ENCODE peak calls at places on chromosomes 7 and 10, in nine cellular contexts. N is GM23338; W is central memory CD4-positive, alpha-beta T cell; A is Ammon's horn; Z is NCI-H460; U is activated effector memory CD4-positive, alpha-beta T cell treated with anti-CD3 and anti-CD28 coated beads, Interleukin-2, amount 50 U/mL, for 16 hours; P is NCI-H82; Y is NCI-H1092 treated with DMSO at 0.1 percent for 48 hours; V is stimulated activated CD4-positive, alpha-beta T cell treated with anti-CD3 and anti-CD28 coated beads, Interleukin-4, amount 100 ng/mL, for 1 hour. G is an unnamed sample.

GRCh38 chr7:602341-603141 is 82.9 kb upstream of the PDGFA start:
- DNase-seq in N (peak), W (no peak), A (no peak), Z (no peak), U (peak), P (no peak), Y (no peak), V (peak), G (no peak)

GRCh38 chr10:101602767-101603398 is 14.8 kb downstream of the DPCD start:
- DNase-seq in N (peak), W (peak), A (peak), Z (peak), U (peak), P (peak), Y (peak), V (peak), G (peak)

GRCh38 chr10:58963723-58964124 is 212.7 kb upstream of the PHYHIPL start:
- DNase-seq in N (peak), W (no peak), A (peak), Z (no peak), U (no peak), P (no peak), Y (no peak), V (no peak), G (no peak)

GRCh38 chr10:21516270-21517131 is 9.0 kb downstream of the SKIDA1 start:
- DNase-seq in N (peak), W (peak), A (peak), Z (no peak), U (peak), P (peak), Y (no peak), V (peak), G (peak)

GRCh38 chr7:121113288-121113687 is 124.8 kb downstream of the CPED1 start:
- DNase-seq in N (no peak), W (no peak), A (no peak), Z (no peak), U (no peak), P (no peak), Y (no peak), V (no peak), G (no peak)

GRCh38 chr10:69803809-69804208 is 2.1 kb downstream of the COL13A1 start:
- DNase-seq in N (no peak), W (no peak), A (no peak), Z (no peak), U (no peak), P (no peak), Y (no peak), V (no peak), G (no peak)

GRCh38 chr7:101315336-101315735 is 6.3 kb downstream of the IFT22 start:
- DNase-seq in N (peak), W (peak), A (peak), Z (peak), U (peak), P (peak), Y (no peak), V (peak), G (peak)

GRCh38 chr7:66553001-66553400 is 75.7 kb upstream of the KCTD7 start:
- DNase-seq in N (no peak), W (no peak), A (no peak), Z (no peak), U (no peak), P (no peak), Y (no peak), V (no peak), G (no peak)

GRCh38 chr7:84291756-84292155 is 97.2 kb upstream of the SEMA3A start:
- DNase-seq in N (no peak), W (no peak), A (no peak), Z (no peak), U (no peak), P (peak), Y (peak), V (no peak), G (no peak)

GRCh38 chr7:6284055-6284400 is 11.6 kb upstream of the CYTH3 start:
- DNase-seq in N (no peak), W (no peak), A (no peak), Z (no peak), U (no peak), P (no peak), Y (no peak), V (no peak), G (no peak)

G was measured in RPMI8226.